ENCODE peak calls at places on chromosomes 11 and 22, in four cellular contexts. D, F, L and A are unnamed samples.

GRCh38 chr11:95453616-95454118 is 222.7 kb upstream of the SESN3 start:
- DNase-seq in F (no peak), L (peak; percentile 15), D (no peak), A (no peak)

GRCh38 chr22:50208430-50208938 is 7.7 kb downstream of the SELENOO start:
- DNase-seq in D (no peak), F (no peak), L (no peak), A (no peak)

GRCh38 chr11:88288560-88288959 is 49.0 kb downstream of the CTSC start:
- DNase-seq in F (no peak), D (no peak), L (no peak), A (no peak)

GRCh38 chr11:19846654-19847330 is 134.2 kb downstream of the NAV2 start:
- DNase-seq in L (no peak), D (no peak), F (no peak), A (no peak)

GRCh38 chr11:89441606-89442005 is 49.6 kb downstream of the NOX4 start:
- DNase-seq in D (no peak), L (no peak), F (no peak), A (no peak)

GRCh38 chr11:62081378-62082291 is 42.2 kb upstream of the INCENP start:
- DNase-seq in D (peak; percentile 46), F (peak; percentile 8), L (peak; percentile 78), A (peak; percentile 72)

GRCh38 chr11:29616611-29617010 is 400.2 kb downstream of the KCNA4 start:
- DNase-seq in F (no peak), L (no peak), D (no peak), A (no peak)

GRCh38 chr11:29211205-29211604 is 805.6 kb downstream of the KCNA4 start:
- DNase-seq in F (no peak), L (no peak), D (no peak), A (no peak)

GRCh38 chr22:17773606-17774205 is 563 bp downstream of the BID start:
- DNase-seq in L (peak; percentile 88), F (no peak), D (peak; percentile 35), A (peak; percentile 33)

GRCh38 chr11:113247231-113247630 is 67.2 kb upstream of the TTC12 start:
- DNase-seq in F (no peak), L (no peak), D (no peak), A (no peak)

GRCh38 chr11:37511425-37511933 is 913.4 kb upstream of the RAG2 start:
- DNase-seq in F (no peak), D (no peak), L (no peak), A (no peak)

GRCh38 chr11:2089536-2090165 is 49.5 kb downstream of the IGF2 start:
- DNase-seq in L (peak; percentile 96), F (no peak), D (peak; percentile 54), A (peak; percentile 70)

GRCh38 chr11:35144811-35145210 is 5.8 kb downstream of the CD44 start:
- DNase-seq in D (no peak), F (no peak), L (no peak), A (no peak)

GRCh38 chr11:35145249-35145648 is 6.3 kb downstream of the CD44 start:
- DNase-seq in F (peak; percentile 86), D (no peak), L (peak; percentile 25), A (no peak)

GRCh38 chr11:35144103-35144741 is 5.3 kb downstream of the CD44 start:
- DNase-seq in D (no peak), L (no peak), F (peak; percentile 85), A (no peak)

GRCh38 chr11:35142481-35143207 is 3.7 kb downstream of the CD44 start:
- DNase-seq in F (no peak), L (peak; percentile 24), D (peak; percentile 20), A (no peak)

GRCh38 chr11:35143509-35144102 is 4.6 kb downstream of the CD44 start:
- DNase-seq in L (no peak), F (no peak), D (no peak), A (no peak)
- TF ChIP-seq CEBPB in L (no peak), F (no peak), D (no peak), A (no peak)

GRCh38 chr11:954392-955144 is 28.9 kb downstream of the AP2A2 start:
- DNase-seq in L (no peak), F (no peak), D (no peak), A (no peak)

GRCh38 chr11:953513-953912 is 27.8 kb downstream of the AP2A2 start:
- DNase-seq in D (peak; percentile 33), F (no peak), L (no peak), A (no peak)

GRCh38 chr11:957201-957920 is 31.7 kb downstream of the AP2A2 start:
- DNase-seq in L (no peak), D (no peak), F (no peak), A (no peak)

GRCh38 chr11:958101-958500 is 32.4 kb downstream of the AP2A2 start:
- DNase-seq in D (no peak), F (no peak), L (no peak), A (no peak)

DNA sequence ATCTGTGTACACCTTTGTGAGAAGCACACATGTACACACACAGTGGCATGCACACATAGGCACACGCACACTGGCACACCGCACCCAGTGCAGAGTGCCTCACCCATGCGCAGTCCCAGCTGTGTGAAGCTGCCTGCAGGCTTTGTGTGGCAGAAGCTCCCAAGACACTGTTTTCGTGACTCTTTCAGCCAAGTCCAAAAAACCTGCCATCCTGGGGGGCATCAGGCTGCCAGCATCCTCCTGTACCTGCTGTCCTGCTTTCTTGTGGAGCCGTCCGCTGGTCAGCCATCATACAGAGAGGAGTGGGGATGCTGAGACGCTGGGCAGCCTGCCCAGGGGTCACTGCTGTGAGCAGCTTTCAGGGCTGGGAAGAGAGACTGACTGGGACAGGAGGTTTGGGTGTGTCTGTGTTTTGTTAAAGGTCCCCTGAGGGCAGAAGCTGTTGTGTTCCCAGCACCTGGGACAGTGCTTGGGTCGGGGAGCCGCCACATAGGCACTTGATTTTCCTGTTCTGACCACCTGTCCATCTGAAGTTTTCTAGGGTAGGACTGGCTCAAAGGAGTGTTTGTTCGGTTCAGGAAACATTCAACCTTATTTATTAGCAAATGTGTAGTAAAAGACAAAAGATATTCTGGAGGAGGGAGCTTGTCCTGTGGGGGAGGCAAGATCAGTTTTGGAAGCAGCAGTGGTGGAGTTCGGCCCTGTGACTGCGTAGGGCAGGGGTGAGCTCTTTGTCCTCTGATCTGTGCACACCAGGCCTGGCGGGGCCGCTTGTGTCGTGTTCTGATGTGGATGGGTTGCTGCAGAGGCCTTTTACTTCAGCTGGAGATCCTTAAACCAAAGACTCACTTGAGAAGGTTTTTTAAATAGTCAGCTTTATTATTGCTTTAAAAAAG is 29.7 kb downstream of the AP2A2 start:
- DNase-seq in D (no peak), L (no peak), F (no peak), A (no peak)
- TF ChIP-seq REST in D (no peak), L (no peak), F (no peak), A (no peak)

DNA sequence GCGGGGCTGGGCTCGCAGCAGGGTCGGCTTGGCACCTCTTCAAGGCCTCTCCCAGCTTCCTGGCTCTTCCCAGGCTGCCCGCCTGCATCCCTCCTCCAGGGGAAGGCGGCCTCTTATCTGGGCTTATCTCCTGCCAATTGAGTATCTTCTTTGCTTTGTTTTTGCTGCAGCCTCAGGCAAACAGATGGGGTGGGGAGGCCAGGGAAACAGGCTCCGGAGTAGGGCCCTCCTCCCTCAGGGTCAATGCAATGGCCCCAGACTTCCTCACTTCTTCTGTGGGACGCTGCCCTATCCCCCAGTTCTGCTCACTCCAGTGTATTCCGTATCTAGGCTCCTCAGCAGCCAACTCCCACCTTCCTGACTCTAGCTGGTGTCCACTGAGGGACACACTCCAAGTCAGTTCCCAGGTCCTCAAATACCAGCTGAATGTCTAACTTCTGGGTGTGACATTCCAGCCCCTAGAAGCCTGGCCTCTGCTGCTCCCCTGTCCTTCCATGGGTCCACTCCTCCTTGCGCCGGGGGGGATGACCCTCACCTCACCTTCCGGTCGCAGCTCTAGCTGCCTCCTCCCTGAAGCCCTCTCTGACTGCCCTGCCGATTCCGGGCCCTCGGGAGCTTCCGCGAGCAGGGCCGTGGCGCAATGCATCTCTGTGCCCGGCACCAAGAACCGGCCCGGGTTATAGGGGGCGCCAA is 15.6 kb downstream of the BAD start:
- DNase-seq in F (no peak), L (peak; percentile 51), D (peak; percentile 33), A (peak; percentile 76)
- TF ChIP-seq MYC in F (no peak), L (no peak), D (no peak), A (no peak)

GRCh38 chr11:23789938-23790371 is 706.9 kb upstream of the LUZP2 start:
- DNase-seq in D (no peak), F (no peak), L (no peak), A (peak; percentile 16)
- TF ChIP-seq CEBPB in D (no peak), F (no peak), L (no peak), A (no peak)